ENCODE peak calls at places on chromosomes 12 and 14, in seven cellular contexts. O, H, Q, C, F, Y and D are unnamed samples.

GRCh38 chr12:105555556-105555973 is 225.1 kb downstream of the C12orf75 start:
- DNase-seq in Y (no peak), H (no peak), C (peak), Q (no peak), F (peak), O (no peak), D (no peak)

GRCh38 chr14:56124296-56124695 is 6.1 kb downstream of the PELI2 start:
- DNase-seq in H (no peak), O (no peak), F (no peak), Y (no peak), C (no peak), Q (no peak), D (no peak)

GRCh38 chr12:57726151-57726883 is 12.2 kb downstream of the AGAP2 start:
- DNase-seq in F (peak), Q (peak), O (peak), H (peak), Y (peak), C (peak), D (peak)

GRCh38 chr12:89468648-89469326 is 55.8 kb downstream of the GALNT4 start:
- DNase-seq in Y (no peak), Q (no peak), F (no peak), O (no peak), C (no peak), H (no peak), D (no peak)

GRCh38 chr12:124391340-124392261 is 96.7 kb downstream of the RFLNA start:
- DNase-seq in F (no peak), C (no peak), Q (no peak), H (peak), Y (no peak), O (no peak), D (no peak)

GRCh38 chr14:21061347-21061668 is 3.7 kb downstream of the RNASE8 start:
- DNase-seq in H (no peak), C (no peak), O (no peak), Y (no peak), Q (no peak), F (no peak), D (no peak)

GRCh38 chr14:22929104-22929847 is at the start of gene PRMT5:
- DNase-seq in C (peak), Q (peak), Y (peak), O (peak), F (peak), H (peak), D (peak)

GRCh38 chr14:65258391-65258790 is 154.1 kb upstream of the FUT8 start:
- DNase-seq in C (no peak), O (peak), Q (no peak), F (peak), Y (no peak), H (peak), D (no peak)

GRCh38 chr14:20866963-20867362 is 24.2 kb upstream of the RNASE3 start:
- DNase-seq in C (peak), H (peak), Q (peak), O (peak), F (no peak), Y (no peak), D (peak)

GRCh38 chr12:13592063-13592942 is 389.1 kb downstream of the GRIN2B start:
- DNase-seq in Q (no peak), C (no peak), Y (no peak), H (no peak), F (no peak), O (peak), D (peak)

GRCh38 chr14:91509083-91509877 is 830 bp downstream of the PPP4R3A start:
- DNase-seq in H (no peak), Q (peak), Y (peak), O (peak), F (no peak), C (peak), D (peak)

GRCh38 chr12:117347588-117347987 is 13.8 kb downstream of the NOS1 start:
- DNase-seq in Y (no peak), F (no peak), Q (no peak), C (no peak), H (no peak), O (no peak), D (no peak)
- TF ChIP-seq CTCF in Y (no peak), F (no peak), Q (no peak), C (no peak), H (no peak), O (no peak), D (no peak)

DNA sequence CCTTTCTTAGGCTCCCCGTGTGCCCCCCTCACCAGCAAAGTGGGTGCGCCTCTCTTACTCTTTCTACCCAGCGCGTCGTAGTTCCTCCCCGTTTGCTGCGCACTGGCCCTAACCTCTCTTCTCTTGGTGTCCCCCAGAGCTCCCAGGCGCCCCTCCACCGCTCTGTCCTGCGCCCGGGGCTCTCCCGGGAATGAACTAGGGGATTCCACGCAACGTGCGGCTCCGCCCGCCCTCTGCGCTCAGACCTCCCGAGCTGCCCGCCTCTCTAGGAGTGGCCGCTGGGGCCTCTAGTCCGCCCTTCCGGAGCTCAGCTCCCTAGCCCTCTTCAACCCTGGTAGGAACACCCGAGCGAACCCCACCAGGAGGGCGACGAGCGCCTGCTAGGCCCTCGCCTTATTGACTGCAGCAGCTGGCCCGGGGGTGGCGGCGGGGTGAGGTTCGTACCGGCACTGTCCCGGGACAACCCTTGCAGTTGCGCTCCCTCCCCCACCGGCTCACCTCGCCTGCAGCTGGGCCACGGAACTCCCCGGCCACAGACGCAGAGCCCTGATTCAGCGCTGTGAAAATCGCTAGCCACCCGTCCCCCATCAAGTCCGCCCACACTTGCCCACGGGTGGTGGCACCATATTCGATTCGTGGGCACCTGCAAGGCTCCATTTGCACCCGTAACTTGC is 1.3 kb downstream of the TMEM233 start:
- DNase-seq in C (no peak), Q (peak), O (no peak), H (no peak), Y (no peak), F (no peak), D (peak)
- TF ChIP-seq EZH2 in C (no peak), Q (peak), O (no peak), H (no peak), Y (no peak), F (no peak), D (peak)

DNA sequence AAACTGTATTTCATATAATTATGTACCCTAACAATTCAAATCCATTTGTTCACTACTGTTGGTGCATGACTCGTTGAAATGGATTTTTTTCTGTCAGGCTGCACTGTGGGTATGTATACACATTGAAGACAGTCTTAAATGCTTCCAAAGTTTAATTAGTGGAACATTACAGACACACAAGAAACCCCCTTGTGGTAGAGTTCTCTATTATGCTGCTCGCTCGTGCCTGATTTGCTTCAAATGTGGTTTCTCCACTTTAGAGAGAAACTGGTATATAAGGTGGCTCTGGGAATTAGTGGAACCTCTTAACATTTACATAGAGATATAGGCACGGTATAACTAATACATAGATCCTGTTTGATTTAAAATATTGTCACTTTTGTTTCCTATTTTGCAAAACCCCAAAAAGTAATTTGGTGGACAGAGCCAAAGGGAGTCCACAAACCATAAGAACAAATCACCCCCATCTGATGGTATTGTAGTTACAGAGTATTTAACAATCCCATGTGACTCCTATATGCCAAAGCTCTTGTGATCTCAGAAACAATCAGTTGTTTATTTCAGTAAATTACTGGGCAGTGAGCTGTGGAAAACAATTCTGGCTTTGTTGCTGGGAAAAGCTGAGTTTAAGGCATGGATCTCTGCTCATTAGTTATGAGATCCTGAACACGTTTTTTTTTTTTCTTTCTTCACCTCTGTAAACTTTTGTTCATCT is 159.5 kb downstream of the BRMS1L start:
- DNase-seq in O (no peak), Y (no peak), Q (peak), H (peak), F (peak), C (no peak), D (peak)
- TF ChIP-seq CTCF in O (no peak), Y (no peak), Q (peak), H (peak), F (no peak), C (no peak), D (peak)

GRCh38 chr14:59630281-59630963 is 53.8 kb upstream of the CCDC175 start:
- DNase-seq in C (peak), O (peak), H (no peak), Q (peak), F (no peak), Y (no peak), D (peak)
- TF ChIP-seq EZH2 in C (peak), O (no peak), H (no peak), Q (peak), F (no peak), Y (no peak), D (no peak)

GRCh38 chr14:59920378-59920683 is 387 bp downstream of the LRRC9 start:
- DNase-seq in H (no peak), C (no peak), F (peak), O (no peak), Q (no peak), Y (no peak), D (no peak)

GRCh38 chr14:59918824-59919581 is 941 bp upstream of the LRRC9 start:
- DNase-seq in Y (peak), Q (peak), C (peak), H (peak), O (no peak), F (peak), D (peak)

GRCh38 chr14:59919582-59920377 is at the start of gene LRRC9:
- DNase-seq in F (peak), H (no peak), C (peak), Y (peak), Q (peak), O (no peak), D (peak)
- TF ChIP-seq CTCF in F (no peak), H (no peak), C (no peak), Y (no peak), Q (peak), O (no peak), D (peak)

GRCh38 chr12:3041558-3042164 is 35.5 kb upstream of the TSPAN9 start:
- DNase-seq in C (peak), Q (peak), Y (peak), F (peak), O (peak), H (peak), D (peak)

GRCh38 chr12:3044141-3044630 is 33.0 kb upstream of the TSPAN9 start:
- DNase-seq in Y (no peak), H (no peak), O (no peak), Q (no peak), C (no peak), F (no peak), D (no peak)

GRCh38 chr12:3043406-3043805 is 33.8 kb upstream of the TSPAN9 start:
- DNase-seq in O (no peak), C (no peak), Y (no peak), F (no peak), H (no peak), Q (no peak), D (no peak)

GRCh38 chr12:3042394-3042793 is 34.8 kb upstream of the TSPAN9 start:
- DNase-seq in H (no peak), F (no peak), C (no peak), Q (no peak), O (no peak), Y (no peak), D (no peak)

DNA sequence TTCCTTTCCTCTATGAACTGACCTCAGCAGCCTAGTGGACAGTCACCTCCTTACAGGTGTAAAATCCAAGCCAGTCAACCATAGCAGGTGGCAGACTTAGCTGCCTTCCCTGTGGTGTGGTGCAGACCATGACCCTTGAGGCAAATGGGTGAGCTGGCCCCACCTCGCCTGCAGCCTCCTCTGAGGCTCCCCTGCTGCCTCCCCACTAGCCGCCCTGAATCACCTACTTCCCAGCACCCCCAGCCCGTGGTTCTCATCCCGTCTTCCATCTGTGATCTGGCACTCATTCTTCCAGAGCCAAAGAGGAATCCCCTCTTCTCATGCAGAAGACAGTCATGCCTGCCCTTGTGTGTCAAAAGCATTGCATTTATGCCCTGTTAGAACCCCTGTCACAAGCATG is 34.4 kb upstream of the TSPAN9 start:
- DNase-seq in O (no peak), H (no peak), F (no peak), Q (no peak), Y (no peak), C (no peak), D (no peak)
- TF ChIP-seq EZH2 in O (no peak), H (no peak), F (no peak), Q (no peak), Y (no peak), C (no peak), D (no peak)

GRCh38 chr14:76112889-76113611 is 38.7 kb upstream of the GPATCH2L start:
- DNase-seq in C (no peak), Q (peak), F (no peak), H (no peak), Y (no peak), O (no peak), D (peak)

GRCh38 chr14:76117789-76118188 is 33.9 kb upstream of the GPATCH2L start:
- DNase-seq in Q (no peak), O (no peak), F (no peak), Y (no peak), H (no peak), C (no peak), D (no peak)

GRCh38 chr14:76118594-76118993 is 33.1 kb upstream of the GPATCH2L start:
- DNase-seq in C (no peak), F (no peak), H (no peak), Q (no peak), O (no peak), Y (no peak), D (no peak)

GRCh38 chr14:76113691-76114090 is 38.0 kb upstream of the GPATCH2L start:
- DNase-seq in Y (no peak), Q (no peak), H (no peak), O (no peak), C (no peak), F (no peak), D (peak)

DNA sequence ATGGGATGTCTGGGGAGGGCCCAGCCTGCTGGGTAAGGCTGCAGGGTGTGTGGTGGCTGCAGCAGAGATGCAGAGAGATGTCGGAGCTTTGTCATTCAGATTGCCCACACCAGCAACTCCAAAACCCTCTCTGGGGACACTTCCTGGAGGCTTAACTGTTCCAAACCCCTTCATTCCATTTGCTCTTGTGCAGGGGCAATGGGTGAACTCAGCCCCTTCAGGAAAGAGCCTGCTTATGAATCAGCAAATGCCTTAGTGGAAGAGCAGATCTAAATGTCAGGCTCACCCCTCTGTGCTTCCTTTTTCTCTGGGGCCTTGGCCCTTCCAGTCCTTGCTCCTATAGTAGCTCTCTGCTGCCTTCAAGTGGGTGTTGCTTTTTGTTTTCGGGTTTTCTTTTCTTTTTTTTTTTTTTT is 36.7 kb upstream of the GPATCH2L start:
- DNase-seq in C (no peak), Y (no peak), F (no peak), H (no peak), O (no peak), Q (no peak), D (peak)
- TF ChIP-seq CTCF in C (no peak), Y (no peak), F (peak), H (no peak), O (no peak), Q (peak), D (peak)